ENCODE peak calls at places on chromosome 13, in five cellular contexts. V is HT-29, N is lower leg skin, D is dorsolateral prefrontal cortex, J is heart right ventricle. Q is an unnamed sample.

GRCh38 chr13:19685034-19685433 is 51.6 kb downstream of the MPHOSPH8 start:
- DNase-seq in D (no peak), J (no peak), V (peak; percentile 82), N (no peak), Q (no peak)

GRCh38 chr13:33740134-33740538 is 77.8 kb upstream of the RFC3 start:
- DNase-seq in N (no peak), J (no peak), V (no peak), D (no peak), Q (peak; percentile 92)

GRCh38 chr13:97648881-97649224 is 214.9 kb downstream of the RAP2A start:
- DNase-seq in V (no peak), D (no peak), J (no peak), N (no peak), Q (no peak)

GRCh38 chr13:114027046-114027760 is 53.3 kb upstream of the C13orf46 start:
- DNase-seq in J (peak; percentile 74), D (no peak), V (no peak), N (no peak), Q (peak; percentile 62)

GRCh38 chr13:49315036-49315565 is 67.4 kb downstream of the CDADC1 start:
- DNase-seq in N (peak; percentile 40), D (no peak), J (no peak), V (no peak), Q (peak; percentile 51)

GRCh38 chr13:113774177-113775107 is 15.4 kb downstream of the TMEM255B start:
- DNase-seq in D (no peak), J (no peak), N (peak; percentile 21), V (no peak), Q (peak; percentile 52)

GRCh38 chr13:44298314-44298713 is 75.3 kb upstream of the SERP2 start:
- DNase-seq in D (no peak), N (no peak), J (no peak), V (no peak), Q (no peak)

GRCh38 chr13:73898276-73898675 is 235.9 kb downstream of the KLF12 start:
- DNase-seq in V (no peak), D (no peak), J (no peak), N (no peak), Q (no peak)

GRCh38 chr13:38826182-38826813 is 139.4 kb downstream of the FREM2 start:
- DNase-seq in V (no peak), N (no peak), D (no peak), J (no peak), Q (no peak)

GRCh38 chr13:30306762-30307193 is 573 bp downstream of the KATNAL1 start:
- DNase-seq in V (peak; percentile 97), D (peak; percentile 97), J (peak; percentile 94), N (peak; percentile 98), Q (peak; percentile 87)

GRCh38 chr13:51230473-51231105 is 8.4 kb downstream of the FAM124A start:
- DNase-seq in J (peak; percentile 43), V (no peak), N (no peak), D (no peak), Q (peak; percentile 71)